ENCODE peak calls at places on chromosome 2, in eight cellular contexts. Y, P, M, T, Q, N, R and A are unnamed samples.

GRCh38 chr2:20235655-20236302 is 10.8 kb upstream of the SDC1 start:
- DNase-seq in Y (no peak), P (peak), M (no peak), T (no peak), Q (no peak), N (no peak), R (no peak), A (no peak)

GRCh38 chr2:169464508-169465386 is 14.5 kb upstream of the BBS5 start:
- DNase-seq in Y (no peak), P (no peak), M (no peak), T (no peak), Q (no peak), N (no peak), R (no peak), A (no peak)

GRCh38 chr2:226023383-226023782 is 623.9 kb downstream of the NYAP2 start:
- DNase-seq in Y (no peak), P (no peak), M (no peak), T (no peak), Q (no peak), N (peak), R (no peak), A (no peak)

GRCh38 chr2:180231015-180231414 is 223.9 kb upstream of the CWC22 start:
- DNase-seq in Y (no peak), P (no peak), M (no peak), T (no peak), Q (no peak), N (no peak), R (no peak), A (no peak)

GRCh38 chr2:234950730-234951385 is 959 bp upstream of the SH3BP4 start:
- DNase-seq in Y (peak), P (no peak), M (no peak), T (peak), Q (no peak), N (peak), R (no peak), A (no peak)

GRCh38 chr2:113080134-113080533 is 12.4 kb downstream of the IL1F10 start:
- DNase-seq in Y (no peak), P (peak), M (no peak), T (peak), Q (no peak), N (peak), R (peak), A (no peak)

GRCh38 chr2:173076557-173077345 is 1.1 kb downstream of the MAP3K20 start:
- DNase-seq in Y (peak), P (peak), M (no peak), T (peak), Q (no peak), N (peak), R (peak), A (no peak)

GRCh38 chr2:121360566-121361300 is 75.7 kb upstream of the TFCP2L1 start:
- DNase-seq in Y (no peak), P (peak), M (peak), T (peak), Q (peak), N (peak), R (no peak), A (peak)

GRCh38 chr2:11681722-11682589 is 12.0 kb upstream of the NTSR2 start:
- DNase-seq in Y (peak), P (peak), M (no peak), T (no peak), Q (peak), N (no peak), R (peak), A (no peak)

GRCh38 chr2:59006204-59006603 is 765.1 kb upstream of the FANCL start:
- DNase-seq in Y (no peak), P (no peak), M (no peak), T (no peak), Q (no peak), N (no peak), R (no peak), A (no peak)

GRCh38 chr2:46448656-46449055 is 30.7 kb upstream of the TMEM247 start:
- DNase-seq in Y (no peak), P (no peak), M (no peak), T (no peak), Q (no peak), N (no peak), R (no peak), A (no peak)

GRCh38 chr2:62765619-62766376 is 60.3 kb downstream of the EHBP1 start:
- DNase-seq in Y (no peak), P (no peak), M (no peak), T (no peak), Q (no peak), N (no peak), R (no peak), A (no peak)

GRCh38 chr2:57884281-57884680 is 162.3 kb upstream of the VRK2 start:
- DNase-seq in Y (no peak), P (no peak), M (no peak), T (no peak), Q (no peak), N (no peak), R (no peak), A (no peak)

GRCh38 chr2:152924722-152925121 is 206.3 kb downstream of the ARL6IP6 start:
- DNase-seq in Y (no peak), P (no peak), M (no peak), T (no peak), Q (peak), N (peak), R (no peak), A (no peak)

GRCh38 chr2:219480004-219480403 is 18.7 kb upstream of the GMPPA start:
- DNase-seq in Y (peak), P (no peak), M (no peak), T (no peak), Q (no peak), N (no peak), R (no peak), A (no peak)

GRCh38 chr2:183001948-183002347 is 36.3 kb downstream of the NCKAP1 start:
- DNase-seq in Y (no peak), P (no peak), M (no peak), T (no peak), Q (no peak), N (no peak), R (no peak), A (no peak)

GRCh38 chr2:40364143-40364903 is 87.6 kb downstream of the SLC8A1 start:
- DNase-seq in Y (no peak), P (no peak), M (no peak), T (peak), Q (no peak), N (peak), R (no peak), A (no peak)
- H3K4me3 ChIP-seq in Y (peak), P (no peak), M (peak), T (peak), Q (no peak), N (peak), R (no peak), A (peak)

DNA sequence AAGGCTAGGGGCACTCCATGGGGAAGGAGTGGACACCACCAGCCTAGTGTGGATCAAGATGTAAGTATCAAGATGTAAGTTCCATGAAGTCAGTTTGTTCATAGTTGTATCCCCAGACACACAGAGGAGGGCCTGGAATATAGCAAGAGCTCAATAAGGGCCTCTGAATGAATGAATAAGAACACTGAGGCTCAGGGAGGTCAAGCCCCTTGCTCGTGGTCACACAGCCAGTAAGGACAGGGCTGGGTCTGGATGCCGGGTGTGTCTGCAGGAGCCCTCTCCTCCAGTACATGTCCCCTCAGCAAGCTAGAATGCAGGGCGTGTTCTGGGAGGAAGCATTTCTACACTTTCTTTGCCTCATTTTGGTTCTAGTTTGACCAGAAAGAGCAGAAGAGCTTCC is 2.9 kb downstream of the RUFY4 start:
- DNase-seq in Y (no peak), P (no peak), M (no peak), T (no peak), Q (no peak), N (no peak), R (no peak), A (no peak)
- TF ChIP-seq CTCF in Y (no peak), P (no peak), M (no peak), T (no peak), Q (no peak), N (no peak), R (no peak), A (no peak)

GRCh38 chr2:233852056-233852455 is 2.3 kb downstream of the HJURP start:
- DNase-seq in Y (no peak), P (peak), M (no peak), T (no peak), Q (no peak), N (no peak), R (no peak), A (no peak)
- H3K4me3 ChIP-seq in Y (no peak), P (no peak), M (no peak), T (peak), Q (no peak), N (peak), R (peak), A (peak)

DNA sequence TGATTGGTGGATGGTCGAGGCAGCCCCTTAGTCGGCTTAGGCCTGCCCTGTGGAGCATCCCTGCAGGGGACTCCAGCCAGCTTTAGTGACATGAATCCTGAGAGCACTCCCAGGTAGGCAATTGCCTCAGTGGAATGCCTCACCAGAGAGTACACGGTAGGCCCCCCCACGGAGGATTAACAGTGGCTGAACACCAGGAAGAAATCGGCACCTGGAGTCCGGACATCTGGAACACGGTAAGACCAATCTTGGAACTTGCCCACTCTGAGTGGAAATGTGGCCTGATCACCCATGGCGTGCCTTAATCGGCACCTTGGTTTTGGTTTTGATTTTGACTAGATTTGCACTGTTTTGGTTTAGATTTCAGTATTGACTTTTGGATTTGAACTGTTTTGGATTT is 326.2 kb upstream of the NCKAP5 start:
- DNase-seq in Y (no peak), P (no peak), M (no peak), T (no peak), Q (no peak), N (no peak), R (peak), A (no peak)
- TF ChIP-seq CTCF in Y (no peak), P (no peak), M (no peak), T (no peak), Q (no peak), N (no peak), R (no peak), A (no peak)